ENCODE peak calls at places on chromosomes 1 and 21, in ten cellular contexts. K is PC-9, B is ovary, X is mesendoderm, I is testis, V is kidney, D is tibial artery, J is coronary artery, Q is ascending aorta, S is lower lobe of right lung. G is an unnamed sample.

GRCh38 chr1:95532335-95532734 is 298.3 kb downstream of the RWDD3 start:
- DNase-seq in K (no peak), B (no peak), X (peak), I (no peak), V (no peak), D (no peak), J (no peak), Q (no peak), S (no peak), G (no peak)

GRCh38 chr1:29258974-29259801 is 22.9 kb downstream of the PTPRU start:
- DNase-seq in K (no peak), B (no peak), X (peak), I (peak), V (no peak), D (no peak), J (no peak), Q (no peak), S (no peak), G (no peak)

GRCh38 chr1:102550729-102551384 is 554.1 kb upstream of the OLFM3 start:
- DNase-seq in K (peak), B (no peak), X (peak), I (peak), V (no peak), D (no peak), J (no peak), Q (no peak), S (no peak), G (no peak)

GRCh38 chr1:231122143-231122542 is 39.7 kb upstream of the TRIM67 start:
- DNase-seq in K (no peak), B (no peak), X (no peak), I (no peak), V (no peak), D (no peak), J (no peak), Q (no peak), S (no peak), G (no peak)

GRCh38 chr21:35995522-35996088 is 64.7 kb downstream of the SETD4 start:
- DNase-seq in K (no peak), B (no peak), X (no peak), I (no peak), V (no peak), D (no peak), J (no peak), Q (no peak), S (no peak), G (no peak)

GRCh38 chr1:47703981-47704596 is 266.2 kb downstream of the FOXD2 start:
- DNase-seq in K (no peak), B (no peak), X (peak), I (no peak), V (no peak), D (peak), J (no peak), Q (no peak), S (no peak), G (no peak)

GRCh38 chr1:94542088-94542671 is 621 bp upstream of the F3 start:
- DNase-seq in K (no peak), B (peak), X (peak), I (peak), V (peak), D (peak), J (no peak), Q (no peak), S (peak), G (no peak)

GRCh38 chr1:24575905-24576587 is 20.2 kb downstream of the NCMAP start:
- DNase-seq in K (no peak), B (no peak), X (no peak), I (no peak), V (peak), D (no peak), J (no peak), Q (no peak), S (no peak), G (no peak)

GRCh38 chr1:204468206-204468605 is 26.4 kb downstream of the PIK3C2B start:
- DNase-seq in K (no peak), B (no peak), X (no peak), I (no peak), V (no peak), D (no peak), J (no peak), Q (no peak), S (no peak), G (no peak)

GRCh38 chr1:10686404-10687040 is 109.9 kb downstream of the CASZ1 start:
- DNase-seq in K (peak), B (no peak), X (peak), I (no peak), V (peak), D (no peak), J (no peak), Q (no peak), S (no peak), G (no peak)

GRCh38 chr1:6651889-6652288 is 27.2 kb downstream of the THAP3 start:
- DNase-seq in K (no peak), B (no peak), X (no peak), I (no peak), V (no peak), D (no peak), J (no peak), Q (no peak), S (no peak), G (no peak)

GRCh38 chr1:3365519-3366158 is 88.8 kb upstream of the ARHGEF16 start:
- DNase-seq in K (no peak), B (no peak), X (no peak), I (no peak), V (no peak), D (no peak), J (no peak), Q (no peak), S (no peak), G (no peak)

GRCh38 chr1:24964811-24965570 is 34.9 kb upstream of the RUNX3 start:
- DNase-seq in K (no peak), B (no peak), X (peak), I (no peak), V (peak), D (no peak), J (no peak), Q (peak), S (peak), G (peak)

GRCh38 chr1:171480035-171480434 is 5.3 kb upstream of the PRRC2C start:
- DNase-seq in K (no peak), B (no peak), X (peak), I (no peak), V (no peak), D (no peak), J (no peak), Q (no peak), S (no peak), G (no peak)

GRCh38 chr21:45475004-45475685 is 67.1 kb downstream of the SLC19A1 start:
- DNase-seq in K (no peak), B (no peak), X (no peak), I (no peak), V (no peak), D (no peak), J (no peak), Q (no peak), S (no peak), G (no peak)

GRCh38 chr1:63276625-63277024 is 45.7 kb upstream of the FOXD3 start:
- DNase-seq in K (no peak), B (no peak), X (no peak), I (no peak), V (no peak), D (no peak), J (no peak), Q (no peak), S (no peak), G (no peak)

GRCh38 chr1:147245129-147245528 is 2.6 kb downstream of the CHD1L start:
- DNase-seq in K (no peak), B (no peak), X (peak), I (no peak), V (no peak), D (no peak), J (no peak), Q (no peak), S (no peak), G (no peak)

DNA sequence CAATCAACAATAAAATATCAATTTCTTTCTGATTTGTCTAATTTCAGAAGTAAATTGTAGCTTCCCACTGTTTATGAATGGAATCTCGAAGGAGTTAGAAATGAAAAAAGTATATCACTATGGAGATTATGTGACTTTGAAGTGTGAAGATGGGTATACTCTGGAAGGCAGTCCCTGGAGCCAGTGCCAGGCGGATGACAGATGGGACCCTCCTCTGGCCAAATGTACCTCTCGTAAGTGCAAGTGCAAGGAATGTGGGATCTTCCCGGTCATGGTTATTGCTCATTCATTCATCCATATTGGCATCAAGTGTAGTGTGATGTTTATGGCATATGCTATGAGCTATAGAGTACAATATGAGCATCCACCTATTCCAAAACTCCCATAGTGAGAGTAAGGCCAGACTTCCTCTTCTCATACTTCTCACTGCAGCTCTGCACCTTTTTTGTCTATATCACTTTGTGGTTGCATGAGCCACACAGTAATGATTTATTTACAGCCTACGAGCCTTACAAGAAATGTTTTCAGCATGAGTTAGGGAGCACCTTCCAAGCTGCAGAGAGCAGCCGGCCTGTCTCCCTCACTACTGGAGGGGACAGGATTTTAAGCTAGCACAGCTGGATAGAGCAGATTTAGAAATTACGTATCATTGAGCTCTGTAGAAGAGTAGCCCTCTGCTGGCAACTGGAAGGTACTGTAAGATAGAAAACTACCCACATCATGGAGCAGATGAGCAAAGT is 24.9 kb upstream of the CR1L start:
- DNase-seq in K (peak), B (no peak), X (peak), I (peak), V (no peak), D (no peak), J (no peak), Q (no peak), S (no peak), G (peak)
- H3K27ac ChIP-seq in K (no peak), B (no peak), X (no peak), I (no peak), V (no peak), D (no peak), J (no peak), Q (no peak), S (no peak), G (no peak)

GRCh38 chr1:183051546-183051945 is 28.3 kb downstream of the LAMC1 start:
- DNase-seq in K (no peak), B (no peak), X (no peak), I (no peak), V (no peak), D (no peak), J (no peak), Q (no peak), S (no peak), G (no peak)
- H3K27ac ChIP-seq in K (no peak), B (no peak), X (no peak), I (no peak), V (no peak), D (no peak), J (peak), Q (peak), S (no peak), G (no peak)

GRCh38 chr1:187862506-187862905 is 1033.8 kb downstream of the PLA2G4A start:
- DNase-seq in K (no peak), B (no peak), X (no peak), I (no peak), V (no peak), D (no peak), J (no peak), Q (no peak), S (no peak), G (no peak)
- H3K27ac ChIP-seq in K (no peak), B (no peak), X (no peak), I (no peak), V (no peak), D (no peak), J (no peak), Q (no peak), S (no peak), G (no peak)

GRCh38 chr1:34749983-34750382 is 4.9 kb upstream of the GJB5 start:
- DNase-seq in K (no peak), B (no peak), X (peak), I (no peak), V (no peak), D (no peak), J (no peak), Q (no peak), S (no peak), G (no peak)
- H3K27ac ChIP-seq in K (no peak), B (no peak), X (peak), I (no peak), V (no peak), D (no peak), J (no peak), Q (no peak), S (no peak), G (no peak)

GRCh38 chr1:36203554-36204346 is 20.5 kb upstream of the THRAP3 start:
- DNase-seq in K (peak), B (peak), X (peak), I (peak), V (peak), D (peak), J (peak), Q (peak), S (peak), G (no peak)
- H3K27ac ChIP-seq in K (peak), B (peak), X (no peak), I (no peak), V (no peak), D (peak), J (peak), Q (peak), S (peak), G (no peak)

GRCh38 chr1:31938184-31938975 is at the start of gene PTP4A2:
- DNase-seq in K (peak), B (peak), X (peak), I (peak), V (peak), D (peak), J (peak), Q (peak), S (peak), G (peak)

GRCh38 chr1:31937300-31938183 is 626 bp downstream of the PTP4A2 start:
- DNase-seq in K (peak), B (peak), X (peak), I (peak), V (peak), D (peak), J (peak), Q (peak), S (peak), G (peak)

GRCh38 chr1:31934706-31935629 is 3.2 kb downstream of the PTP4A2 start:
- DNase-seq in K (no peak), B (no peak), X (no peak), I (no peak), V (no peak), D (no peak), J (no peak), Q (no peak), S (no peak), G (no peak)

GRCh38 chr1:31936278-31936965 is 1.7 kb downstream of the PTP4A2 start:
- DNase-seq in K (no peak), B (no peak), X (no peak), I (no peak), V (no peak), D (no peak), J (no peak), Q (no peak), S (no peak), G (no peak)

GRCh38 chr1:31936966-31937299 is 1.2 kb downstream of the PTP4A2 start:
- DNase-seq in K (no peak), B (no peak), X (no peak), I (no peak), V (no peak), D (no peak), J (no peak), Q (no peak), S (no peak), G (no peak)
- H3K27ac ChIP-seq in K (peak), B (peak), X (no peak), I (peak), V (peak), D (peak), J (peak), Q (peak), S (peak), G (peak)

DNA sequence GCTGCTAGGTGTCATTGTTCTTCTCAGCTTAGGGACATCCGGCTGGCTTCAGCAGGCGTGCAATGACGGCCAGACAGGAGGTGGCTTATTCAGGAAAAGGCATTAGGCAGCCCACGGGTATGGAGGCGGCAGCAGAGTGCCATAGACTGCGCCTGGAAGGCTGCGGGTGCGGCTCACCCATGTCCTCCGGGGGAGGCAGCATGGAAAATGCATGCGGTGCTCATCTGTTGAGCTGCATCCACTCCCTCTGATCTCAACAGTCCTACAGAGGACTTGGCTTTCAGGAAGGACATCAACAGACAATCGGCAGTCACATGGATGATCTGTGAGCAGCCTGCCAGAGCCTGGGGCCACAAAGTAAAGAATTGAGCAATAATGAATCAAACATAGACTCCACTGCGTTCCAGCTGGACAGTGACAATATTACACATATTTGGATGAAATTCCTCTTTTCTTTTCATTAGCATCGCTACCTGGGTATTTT is 42.9 kb downstream of the UMODL1 start:
- DNase-seq in K (no peak), B (no peak), X (no peak), I (no peak), V (peak), D (peak), J (no peak), Q (no peak), S (no peak), G (no peak)
- H3K27ac ChIP-seq in K (no peak), B (no peak), X (no peak), I (no peak), V (no peak), D (no peak), J (no peak), Q (no peak), S (no peak), G (no peak)

DNA sequence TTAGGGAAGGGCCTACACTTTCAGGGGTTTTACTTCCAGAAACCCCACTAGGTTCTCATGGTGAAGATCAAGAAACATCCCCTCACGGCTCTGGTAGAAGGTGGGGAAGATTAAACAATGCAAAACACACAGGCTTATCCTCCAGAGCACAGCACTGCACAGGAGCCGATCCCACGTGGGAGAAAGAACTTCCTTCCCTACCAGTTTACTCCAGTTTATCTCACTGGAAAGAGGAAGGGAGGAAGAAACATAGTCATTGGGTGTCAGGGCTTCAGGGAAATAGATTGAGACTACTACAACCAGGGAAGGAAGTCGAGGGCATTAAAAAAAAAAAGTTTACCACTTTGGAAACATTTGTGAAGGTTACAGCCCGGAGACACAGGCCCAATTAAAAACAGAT is 164.4 kb downstream of the NTPCR start:
- DNase-seq in K (no peak), B (no peak), X (peak), I (no peak), V (no peak), D (no peak), J (no peak), Q (no peak), S (no peak), G (no peak)
- H3K27ac ChIP-seq in K (peak), B (no peak), X (peak), I (no peak), V (no peak), D (no peak), J (no peak), Q (peak), S (peak), G (no peak)

GRCh38 chr1:26438041-26438440 is 5.9 kb downstream of the DHDDS start:
- DNase-seq in K (no peak), B (no peak), X (no peak), I (no peak), V (no peak), D (no peak), J (no peak), Q (no peak), S (no peak), G (no peak)

GRCh38 chr1:26429741-26430140 is 2.4 kb upstream of the DHDDS start:
- DNase-seq in K (no peak), B (no peak), X (peak), I (no peak), V (no peak), D (no peak), J (no peak), Q (no peak), S (no peak), G (no peak)

GRCh38 chr1:26434161-26434752 is 2.1 kb downstream of the DHDDS start:
- DNase-seq in K (no peak), B (no peak), X (no peak), I (no peak), V (no peak), D (no peak), J (no peak), Q (no peak), S (no peak), G (no peak)

GRCh38 chr1:26432793-26433192 is 672 bp downstream of the DHDDS start:
- DNase-seq in K (no peak), B (no peak), X (no peak), I (no peak), V (no peak), D (no peak), J (no peak), Q (no peak), S (no peak), G (no peak)

DNA sequence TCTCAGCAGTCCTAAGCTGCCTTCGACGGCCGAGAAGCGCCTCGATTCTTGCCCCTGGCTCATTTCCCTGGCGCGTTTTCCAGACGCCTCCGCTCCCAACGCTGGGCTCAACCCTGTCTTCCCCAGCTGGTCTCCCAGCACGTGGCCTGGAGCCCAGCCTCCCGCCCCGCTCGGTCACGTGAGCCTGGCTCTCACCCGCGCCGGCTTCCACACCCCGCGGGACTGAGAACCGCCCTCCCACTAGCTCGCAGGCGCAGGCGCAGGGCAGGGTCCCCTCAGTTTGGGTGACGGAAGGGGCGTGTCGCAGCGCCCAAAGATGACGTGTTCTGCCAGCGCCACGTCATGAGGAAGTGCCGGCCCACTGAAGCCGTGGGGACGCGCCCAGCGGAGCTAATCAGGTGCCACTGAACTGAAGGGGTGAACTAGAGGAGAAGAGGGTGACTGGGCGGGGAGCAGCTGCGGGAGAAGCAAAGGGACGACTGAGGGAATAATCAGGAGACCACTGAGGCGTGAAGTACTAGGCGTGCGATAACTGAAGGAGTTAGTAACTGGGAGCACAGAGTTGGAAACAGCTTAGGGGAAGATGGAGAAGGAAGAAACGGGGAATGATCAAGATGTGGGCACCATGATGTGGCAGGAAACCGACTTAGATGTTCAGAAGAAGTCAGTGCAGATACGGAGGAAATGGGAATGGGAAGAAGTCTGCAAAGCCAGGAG is at the start of gene DHDDS:
- DNase-seq in K (peak), B (peak), X (peak), I (peak), V (peak), D (peak), J (peak), Q (peak), S (peak), G (peak)
- H3K27ac ChIP-seq in K (peak), B (peak), X (peak), I (peak), V (peak), D (peak), J (peak), Q (peak), S (peak), G (peak)

G was measured in CD4-positive, alpha-beta memory T cell.